ENCODE peak calls at places on chromosome 17, in seven cellular contexts. I is CD4-positive, alpha-beta memory T cell; K is mucosa of descending colon; C is GM12878; A is AG04450; N is Peyer's patch; L is PC-3. Y is an unnamed sample.

GRCh38 chr17:66749217-66749832 is 85.6 kb upstream of the CACNG5 start:
- DNase-seq in I (no peak), K (no peak), C (no peak), A (no peak), N (no peak), L (no peak), Y (no peak)

GRCh38 chr17:57945999-57946797 is 9.0 kb downstream of the CUEDC1 start:
- DNase-seq in I (no peak), K (no peak), C (no peak), A (no peak), N (no peak), L (no peak), Y (no peak)

GRCh38 chr17:3773511-3773910 is 27.5 kb downstream of the ITGAE start:
- DNase-seq in I (no peak), K (no peak), C (no peak), A (peak; percentile 34), N (no peak), L (peak; percentile 54), Y (no peak)

GRCh38 chr17:337866-338265 is 14.7 kb downstream of the RPH3AL start:
- DNase-seq in I (no peak), K (no peak), C (peak; percentile 28), A (no peak), N (no peak), L (no peak), Y (no peak)

GRCh38 chr17:2883544-2884203 is 87.4 kb downstream of the RAP1GAP2 start:
- DNase-seq in I (no peak), K (no peak), C (no peak), A (no peak), N (no peak), L (peak; percentile 70), Y (no peak)

GRCh38 chr17:8420041-8420934 is 15.4 kb upstream of the NDEL1 start:
- DNase-seq in I (no peak), K (peak; percentile 82), C (no peak), A (no peak), N (peak; percentile 66), L (peak; percentile 16), Y (no peak)

GRCh38 chr17:48954300-48954755 is 9.7 kb upstream of the SNF8 start:
- DNase-seq in I (no peak), K (peak; percentile 70), C (no peak), A (no peak), N (no peak), L (peak; percentile 81), Y (no peak)

GRCh38 chr17:40561871-40562611 is 3.2 kb downstream of the CCR7 start:
- DNase-seq in I (peak; percentile 69), K (no peak), C (peak; percentile 78), A (no peak), N (peak; percentile 18), L (no peak), Y (peak; percentile 74)

GRCh38 chr17:74336307-74336706 is 10.3 kb downstream of the KIF19 start:
- DNase-seq in I (no peak), K (no peak), C (no peak), A (no peak), N (no peak), L (no peak), Y (no peak)

GRCh38 chr17:6494239-6494941 is 50.1 kb downstream of the PIMREG start:
- DNase-seq in I (no peak), K (peak; percentile 61), C (no peak), A (no peak), N (peak; percentile 7), L (no peak), Y (no peak)

GRCh38 chr17:5430413-5430999 is 8.4 kb downstream of the C1QBP start:
- DNase-seq in I (no peak), K (no peak), C (no peak), A (no peak), N (no peak), L (no peak), Y (no peak)

GRCh38 chr17:3968886-3969524 is 4.8 kb upstream of the ATP2A3 start:
- DNase-seq in I (no peak), K (no peak), C (no peak), A (no peak), N (no peak), L (no peak), Y (no peak)

GRCh38 chr17:63596856-63597557 is 3.7 kb upstream of the TACO1 start:
- DNase-seq in I (peak; percentile 34), K (no peak), C (no peak), A (no peak), N (no peak), L (no peak), Y (no peak)

GRCh38 chr17:44113868-44114840 is 9.3 kb downstream of the HDAC5 start:
- DNase-seq in I (no peak), K (no peak), C (no peak), A (no peak), N (no peak), L (no peak), Y (no peak)

GRCh38 chr17:1882836-1883235 is 53.0 kb downstream of the RPA1 start:
- DNase-seq in I (peak; percentile 28), K (peak; percentile 57), C (no peak), A (no peak), N (no peak), L (peak; percentile 54), Y (no peak)

GRCh38 chr17:62625184-62625869 is 2.1 kb upstream of the MRC2 start:
- DNase-seq in I (no peak), K (no peak), C (no peak), A (no peak), N (no peak), L (no peak), Y (no peak)

GRCh38 chr17:28599311-28600184 is 723 bp upstream of the SPAG5 start:
- DNase-seq in I (peak; percentile 72), K (peak; percentile 77), C (peak; percentile 58), A (peak; percentile 58), N (peak; percentile 77), L (peak; percentile 80), Y (no peak)

GRCh38 chr17:5035356-5035755 is at the start of gene SLC52A1:
- DNase-seq in I (no peak), K (peak; percentile 52), C (no peak), A (no peak), N (peak; percentile 75), L (no peak), Y (no peak)

GRCh38 chr17:298791-299450 is 53.7 kb downstream of the RPH3AL start:
- DNase-seq in I (no peak), K (no peak), C (no peak), A (no peak), N (no peak), L (no peak), Y (no peak)

GRCh38 chr17:1787301-1787902 is 25.5 kb downstream of the SERPINF1 start:
- DNase-seq in I (no peak), K (peak; percentile 63), C (no peak), A (peak; percentile 77), N (peak; percentile 83), L (peak; percentile 87), Y (no peak)

GRCh38 chr17:75472119-75472518 is 15.7 kb downstream of the TMEM94 start:
- DNase-seq in I (no peak), K (no peak), C (no peak), A (no peak), N (no peak), L (no peak), Y (no peak)

GRCh38 chr17:2949469-2950044 is 113.8 kb downstream of the OR1D5 start:
- DNase-seq in I (no peak), K (peak; percentile 56), C (no peak), A (no peak), N (peak; percentile 75), L (peak; percentile 87), Y (no peak)

DNA sequence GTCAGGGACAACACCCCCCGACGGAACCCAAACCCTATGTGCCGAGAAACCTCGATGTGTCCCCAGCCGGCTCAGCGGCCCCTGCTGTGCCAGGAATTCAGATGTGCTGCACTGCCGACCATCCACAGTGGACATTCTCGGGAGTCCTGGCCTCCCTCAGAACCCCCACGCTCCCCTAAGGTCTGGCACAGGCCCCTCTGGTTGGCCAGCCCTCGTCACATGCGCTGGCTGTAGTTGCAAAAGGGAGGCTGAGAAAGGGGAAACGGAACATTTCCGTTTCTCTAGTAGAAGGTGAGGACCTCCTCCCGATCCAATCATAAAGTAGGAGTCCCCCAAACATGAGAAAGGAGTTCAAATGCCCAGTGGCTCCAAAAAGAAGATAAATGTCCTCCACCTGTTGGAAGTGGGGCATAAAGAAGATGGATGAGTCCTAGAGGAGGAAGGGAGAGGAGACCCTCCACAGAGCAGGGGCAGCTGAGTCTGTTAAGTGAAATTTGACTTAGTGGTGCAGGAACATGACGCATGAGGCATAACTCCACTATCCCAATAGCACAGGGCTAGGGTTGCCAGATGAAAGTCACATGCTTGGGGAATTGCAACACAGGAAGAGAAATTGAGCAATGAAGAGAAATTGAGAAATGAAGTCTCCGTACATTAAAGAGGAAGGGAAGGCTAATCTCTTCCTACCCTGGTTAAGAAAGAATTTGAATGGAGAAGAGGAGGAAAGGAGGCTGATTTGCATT is 49.3 kb upstream of the WSB1 start:
- DNase-seq in I (no peak), K (peak; percentile 61), C (no peak), A (peak; percentile 87), N (no peak), L (peak; percentile 68), Y (no peak)
- H3K4me3 ChIP-seq in I (no peak overlapping the region), K (no peak overlapping the region), C (no peak overlapping the region), A (peak overlapping the region; percentile 51), N (no peak overlapping the region), L (no peak overlapping the region), Y (no peak overlapping the region)

GRCh38 chr17:80790981-80791742 is 200.5 kb upstream of the CHMP6 start:
- DNase-seq in I (peak; percentile 53), K (no peak), C (no peak), A (no peak), N (no peak), L (no peak), Y (no peak)
- H3K4me3 ChIP-seq in I (no peak overlapping the region), K (no peak overlapping the region), C (no peak overlapping the region), A (no peak overlapping the region), N (no peak overlapping the region), L (peak overlapping the region; percentile 2), Y (no peak overlapping the region)

GRCh38 chr17:59786213-59786535 is 78.7 kb downstream of the VMP1 start:
- DNase-seq in I (no peak), K (no peak), C (no peak), A (no peak), N (no peak), L (no peak), Y (no peak)
- H3K4me3 ChIP-seq in I (peak overlapping the region; percentile 18), K (no peak overlapping the region), C (peak overlapping the region; percentile 53), A (peak overlapping the region; percentile 11), N (no peak overlapping the region), L (peak overlapping the region; percentile 32), Y (peak overlapping the region; percentile 31)

GRCh38 chr17:78131172-78132085 is 858 bp downstream of the TMC8 start:
- DNase-seq in I (peak; percentile 46), K (no peak), C (no peak), A (no peak), N (peak; percentile 51), L (no peak), Y (peak; percentile 63)
- H3K4me3 ChIP-seq in I (peak overlapping the region; percentile 99), K (peak overlapping the region; percentile 11), C (peak overlapping the region; percentile 94), A (no peak overlapping the region), N (peak overlapping the region; percentile 50), L (peak overlapping the region; percentile 55), Y (peak overlapping the region; percentile 72)

DNA sequence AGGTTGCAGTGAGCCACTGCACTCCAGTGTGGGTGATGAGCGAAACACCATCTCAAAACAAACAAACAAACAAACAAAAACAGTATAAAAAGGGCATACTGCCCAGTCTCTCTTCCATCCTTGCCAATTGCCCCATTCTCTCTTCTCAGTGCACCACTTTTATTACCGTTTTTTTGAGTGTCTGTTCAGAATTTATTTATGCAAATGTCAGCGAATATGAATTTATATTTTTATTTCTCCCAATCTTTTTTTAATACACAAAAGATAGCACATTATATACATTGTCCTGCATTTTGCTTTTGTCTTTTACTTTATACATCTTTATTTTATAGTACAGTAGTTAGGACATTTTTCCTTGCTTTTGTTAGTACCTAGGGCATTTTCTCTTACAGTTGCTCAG is 19.6 kb downstream of the RNF135 start:
- DNase-seq in I (no peak), K (no peak), C (no peak), A (no peak), N (no peak), L (no peak), Y (no peak)
- H3K4me3 ChIP-seq in I (no peak overlapping the region), K (no peak overlapping the region), C (no peak overlapping the region), A (no peak overlapping the region), N (no peak overlapping the region), L (no peak overlapping the region), Y (no peak overlapping the region)